ENCODE peak calls at places on chromosomes 3 and 15, in six cellular contexts. N is fibroblast of lung, D is mucosa of descending colon, F is body of pancreas, I is MV-4-11, W is NCI-H1436. Z is an unnamed sample.

GRCh38 chr3:156321934-156322333 is 201.6 kb downstream of the KCNAB1 start:
- DNase-seq in N (no peak), D (no peak), F (no peak), I (no peak), W (no peak), Z (no peak)

GRCh38 chr15:95086543-95087252 is 855.3 kb downstream of the MCTP2 start:
- DNase-seq in N (peak), D (no peak), F (no peak), I (no peak), W (no peak), Z (peak)

GRCh38 chr3:64220161-64220560 is 5.1 kb downstream of the PRICKLE2 start:
- DNase-seq in N (peak), D (no peak), F (no peak), I (no peak), W (no peak), Z (no peak)

GRCh38 chr3:139358857-139359562 is 15.2 kb downstream of the MRPS22 start:
- DNase-seq in N (no peak), D (no peak), F (no peak), I (no peak), W (peak), Z (no peak)

GRCh38 chr3:24242012-24242698 is 252.5 kb downstream of the THRB start:
- DNase-seq in N (peak), D (no peak), F (no peak), I (no peak), W (no peak), Z (no peak)

GRCh38 chr15:101266034-101266433 is 11.3 kb downstream of the SELENOS start:
- DNase-seq in N (peak), D (no peak), F (no peak), I (no peak), W (no peak), Z (no peak)

GRCh38 chr15:90259524-90259923 is 5.9 kb upstream of the NGRN start:
- DNase-seq in N (no peak), D (no peak), F (no peak), I (no peak), W (no peak), Z (no peak)

GRCh38 chr15:33377239-33377638 is 66.5 kb downstream of the RYR3 start:
- DNase-seq in N (no peak), D (no peak), F (no peak), I (no peak), W (no peak), Z (no peak)

GRCh38 chr3:101762041-101762646 is 16.9 kb upstream of the NXPE3 start:
- DNase-seq in N (no peak), D (no peak), F (no peak), I (no peak), W (no peak), Z (no peak)

GRCh38 chr3:59101091-59101738 is 51.4 kb upstream of the CFAP20DC start:
- DNase-seq in N (no peak), D (no peak), F (no peak), I (no peak), W (no peak), Z (no peak)

GRCh38 chr3:126480864-126481263 is 5.2 kb upstream of the ZXDC start:
- DNase-seq in N (no peak), D (no peak), F (no peak), I (no peak), W (no peak), Z (no peak)

GRCh38 chr3:83218383-83219200 is 1457.1 kb upstream of the GBE1 start:
- DNase-seq in N (no peak), D (peak), F (no peak), I (no peak), W (no peak), Z (no peak)

GRCh38 chr3:28590851-28591250 is 242.2 kb upstream of the AZI2 start:
- DNase-seq in N (peak), D (no peak), F (no peak), I (no peak), W (no peak), Z (no peak)

GRCh38 chr15:51580982-51581381 is 41.6 kb downstream of the DMXL2 start:
- DNase-seq in N (no peak), D (no peak), F (no peak), I (no peak), W (no peak), Z (no peak)

GRCh38 chr3:156763386-156763785 is 62.8 kb upstream of the LEKR1 start:
- DNase-seq in N (no peak), D (no peak), F (no peak), I (no peak), W (no peak), Z (no peak)

GRCh38 chr3:32961189-32961715 is 9.8 kb downstream of the CCR4 start:
- DNase-seq in N (no peak), D (no peak), F (no peak), I (no peak), W (no peak), Z (no peak)

GRCh38 chr3:151581046-151581445 is 120.2 kb upstream of the IGSF10 start:
- DNase-seq in N (peak), D (no peak), F (no peak), I (no peak), W (no peak), Z (no peak)

GRCh38 chr3:105473521-105474223 is 107.0 kb downstream of the ALCAM start:
- DNase-seq in N (peak), D (no peak), F (no peak), I (peak), W (no peak), Z (no peak)

GRCh38 chr3:194937751-194938358 is 252.2 kb downstream of the FAM43A start:
- DNase-seq in N (no peak), D (no peak), F (no peak), I (no peak), W (no peak), Z (no peak)

GRCh38 chr3:43707998-43708397 is 17.3 kb downstream of the ABHD5 start:
- DNase-seq in N (peak), D (no peak), F (no peak), I (peak), W (no peak), Z (no peak)

GRCh38 chr3:146019508-146019907 is 141.5 kb downstream of the PLOD2 start:
- DNase-seq in N (peak), D (no peak), F (no peak), I (no peak), W (no peak), Z (no peak)

GRCh38 chr3:4421121-4421520 is 45.9 kb downstream of the SUMF1 start:
- DNase-seq in N (peak), D (no peak), F (no peak), I (peak), W (no peak), Z (no peak)

GRCh38 chr3:94009612-94010011 is 18.8 kb downstream of the STX19 start:
- DNase-seq in N (no peak), D (no peak), F (no peak), I (no peak), W (no peak), Z (no peak)

GRCh38 chr3:11641683-11642407 is 1.9 kb downstream of the VGLL4 start:
- DNase-seq in N (peak), D (no peak), F (no peak), I (no peak), W (no peak), Z (no peak)

GRCh38 chr3:138442433-138442832 is 8.0 kb downstream of the ESYT3 start:
- DNase-seq in N (peak), D (no peak), F (no peak), I (peak), W (no peak), Z (no peak)

GRCh38 chr15:83046558-83047127 is 20.4 kb downstream of the BTBD1 start:
- DNase-seq in N (peak), D (no peak), F (no peak), I (no peak), W (no peak), Z (no peak)

GRCh38 chr15:89863918-89864317 is 29.9 kb downstream of the AP3S2 start:
- DNase-seq in N (peak), D (no peak), F (no peak), I (no peak), W (no peak), Z (no peak)

GRCh38 chr15:100438570-100438969 is 90.2 kb downstream of the CERS3 start:
- DNase-seq in N (peak), D (peak), F (peak), I (peak), W (peak), Z (peak)

GRCh38 chr15:52151353-52151752 is 38.8 kb upstream of the BCL2L10 start:
- DNase-seq in N (no peak), D (no peak), F (no peak), I (no peak), W (no peak), Z (no peak)

GRCh38 chr15:65088643-65089021 is 12.1 kb downstream of the KBTBD13 start:
- DNase-seq in N (no peak), D (no peak), F (no peak), I (no peak), W (no peak), Z (no peak)

GRCh38 chr15:25773248-25773647 is 89.9 kb downstream of the ATP10A start:
- DNase-seq in N (no peak), D (no peak), F (no peak), I (peak), W (no peak), Z (no peak)

GRCh38 chr15:70362350-70362749 is 264.6 kb upstream of the TLE3 start:
- DNase-seq in N (no peak), D (no peak), F (no peak), I (no peak), W (no peak), Z (no peak)

GRCh38 chr3:147419062-147419701 is 10.0 kb downstream of the ZIC1 start:
- DNase-seq in N (peak), D (no peak), F (peak), I (peak), W (no peak), Z (no peak)